ENCODE peak calls at places on chromosomes 3 and 15, in four cellular contexts. A is Panc1, B is HepG2, G is K562. X is an unnamed sample.
A peak's percentile ranks its signal among the peaks of the same experiment; 100 is the strongest.

GRCh38 chr15:92082217-92082843 is 228.8 kb downstream of the SLCO3A1 start:
- DNase-seq in A (no peak), B (peak; percentile 21), G (peak; percentile 71), X (peak; percentile 55)

GRCh38 chr3:47000198-47000815 is 20.8 kb downstream of the NBEAL2 start:
- DNase-seq in A (no peak), B (no peak), G (no peak), X (no peak)

GRCh38 chr15:48723964-48724363 is 78.5 kb upstream of the FBN1 start:
- DNase-seq in A (no peak), B (no peak), G (no peak), X (no peak)

GRCh38 chr15:85690546-85691226 is 104.0 kb downstream of the KLHL25 start:
- DNase-seq in A (no peak), B (no peak), G (no peak), X (no peak)

GRCh38 chr3:45665101-45665572 is 24.1 kb upstream of the SACM1L start:
- DNase-seq in A (no peak), B (peak; percentile 71), G (peak; percentile 92), X (peak; percentile 68)

GRCh38 chr3:151843275-151843674 is 29.4 kb downstream of the AADAC start:
- DNase-seq in A (no peak), B (no peak), G (peak; percentile 9), X (no peak)

GRCh38 chr3:15261274-15261673 is 55.2 kb downstream of the CAPN7 start:
- DNase-seq in A (no peak), B (no peak), G (no peak), X (no peak)

GRCh38 chr15:92981333-92981732 is 81.2 kb downstream of the CHD2 start:
- DNase-seq in A (peak; percentile 32), B (no peak), G (no peak), X (peak; percentile 28)

GRCh38 chr15:25173241-25174028 is 218.6 kb downstream of the SNRPN start:
- DNase-seq in A (no peak), B (no peak), G (no peak), X (no peak)

DNA sequence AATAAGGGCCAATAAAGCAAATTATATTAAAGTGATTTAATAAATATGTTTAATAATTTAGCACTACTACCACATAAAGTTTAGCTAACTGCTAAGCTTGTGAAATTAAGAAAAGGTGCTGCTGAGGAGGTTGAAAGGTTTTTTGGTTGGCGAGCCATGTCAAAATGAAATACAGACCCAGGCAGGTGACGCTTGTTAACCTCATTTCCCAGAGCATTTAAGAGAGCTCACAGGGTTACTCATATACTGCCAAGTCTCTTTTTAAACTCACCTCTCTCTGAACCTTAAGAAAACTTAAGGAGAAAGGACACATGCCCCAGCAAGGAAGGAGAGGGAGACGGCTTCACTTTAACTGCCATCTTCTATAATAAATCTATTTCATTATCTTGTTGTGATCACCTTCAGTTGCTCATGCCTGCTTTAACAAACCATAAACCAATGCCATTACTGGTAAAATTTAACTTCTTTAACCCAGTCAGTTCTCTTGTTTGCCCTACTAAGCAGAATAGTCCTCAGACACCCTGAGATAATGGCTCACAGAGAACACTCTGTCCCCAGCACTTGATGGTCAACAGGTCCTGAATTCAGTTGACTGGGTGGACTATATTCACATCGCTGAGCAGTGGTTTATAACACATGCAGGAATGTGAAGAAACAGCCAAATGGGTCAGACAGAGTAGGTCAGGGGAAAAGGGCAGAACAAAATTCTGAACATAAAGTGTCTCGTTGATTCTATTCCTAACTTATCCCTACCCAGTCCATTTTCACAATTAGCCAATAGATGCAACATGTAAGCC is 540.1 kb downstream of the UNC13C start:
- DNase-seq in A (no peak), B (no peak), G (no peak), X (no peak)
- H3K27ac ChIP-seq in A (no peak overlapping the region), B (no peak overlapping the region), G (no peak overlapping the region), X (no peak overlapping the region)

GRCh38 chr3:129616713-129617112 is 10.2 kb upstream of the PLXND1 start:
- DNase-seq in A (no peak), B (no peak), G (no peak), X (no peak)
- TF ChIP-seq TCF7L2 in A (no peak), B (no peak), G (no peak), X (no peak)

GRCh38 chr3:193546129-193546528 is 8.6 kb downstream of the ATP13A4 start:
- DNase-seq in A (no peak), B (no peak), G (no peak), X (no peak)

GRCh38 chr3:193545304-193545703 is 9.4 kb downstream of the ATP13A4 start:
- DNase-seq in A (no peak), B (no peak), G (no peak), X (no peak)

GRCh38 chr3:193552911-193553310 is 1.8 kb downstream of the ATP13A4 start:
- DNase-seq in A (no peak), B (no peak), G (no peak), X (no peak)

GRCh38 chr3:193544289-193544688 is 10.4 kb downstream of the ATP13A4 start:
- DNase-seq in A (no peak), B (no peak), G (no peak), X (no peak)

GRCh38 chr3:193548406-193548805 is 6.3 kb downstream of the ATP13A4 start:
- DNase-seq in A (no peak), B (no peak), G (no peak), X (no peak)
- H3K27ac ChIP-seq in A (no peak overlapping the region), B (no peak overlapping the region), G (no peak overlapping the region), X (no peak overlapping the region)

DNA sequence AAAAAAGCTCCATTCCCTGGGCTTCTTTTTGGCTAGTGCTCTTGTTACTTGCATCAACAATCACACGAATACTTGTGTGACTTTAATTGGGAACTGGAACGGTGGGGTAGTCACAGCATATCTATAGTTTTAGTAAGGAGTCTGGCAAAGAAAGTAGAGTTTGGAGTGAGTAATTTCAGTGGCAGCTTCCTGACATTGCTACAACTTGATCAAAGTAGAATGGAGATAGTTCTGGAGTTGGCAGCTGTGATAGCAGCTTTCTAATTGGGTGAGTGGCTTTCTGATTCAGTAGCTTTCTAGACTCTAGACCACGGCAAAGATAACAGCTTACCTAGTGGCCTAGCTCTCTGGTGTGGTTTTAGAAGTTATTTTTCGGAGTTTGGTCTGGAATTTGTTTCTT is 475.0 kb downstream of the TUSC7 start:
- DNase-seq in A (no peak), B (no peak), G (no peak), X (no peak)
- TF ChIP-seq TCF7L2 in A (no peak), B (no peak), G (no peak), X (no peak)

DNA sequence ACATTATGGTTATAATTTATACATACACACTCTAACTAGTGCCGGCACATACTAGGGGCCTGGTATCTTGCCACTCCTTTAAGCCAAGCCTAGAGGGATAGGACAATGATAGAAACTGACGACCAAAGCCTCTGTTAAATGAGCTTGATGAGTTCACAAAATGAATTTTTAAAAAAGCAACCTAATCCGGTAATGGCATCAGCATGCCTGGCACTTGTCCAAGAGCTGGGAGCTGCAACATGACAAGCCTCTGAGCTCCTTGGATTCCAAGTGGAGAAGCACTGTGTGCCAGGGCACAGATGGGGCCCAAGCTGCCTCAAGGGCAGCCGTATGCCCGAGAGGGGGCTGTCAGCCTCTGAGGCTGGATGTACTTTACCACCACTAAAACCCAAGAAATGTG is 9.7 kb downstream of the ETV5 start:
- DNase-seq in A (no peak), B (no peak), G (no peak), X (no peak)
- H3K27ac ChIP-seq in A (peak overlapping the region; percentile 62), B (peak overlapping the region; percentile 85), G (no peak overlapping the region), X (peak overlapping the region; percentile 59)

GRCh38 chr3:25783661-25784512 is 644 bp upstream of the NGLY1 start:
- DNase-seq in A (no peak), B (peak; percentile 30), G (peak; percentile 77), X (no peak)
- TF ChIP-seq TCF7L2 in A (no peak), B (no peak), G (no peak), X (no peak)

DNA sequence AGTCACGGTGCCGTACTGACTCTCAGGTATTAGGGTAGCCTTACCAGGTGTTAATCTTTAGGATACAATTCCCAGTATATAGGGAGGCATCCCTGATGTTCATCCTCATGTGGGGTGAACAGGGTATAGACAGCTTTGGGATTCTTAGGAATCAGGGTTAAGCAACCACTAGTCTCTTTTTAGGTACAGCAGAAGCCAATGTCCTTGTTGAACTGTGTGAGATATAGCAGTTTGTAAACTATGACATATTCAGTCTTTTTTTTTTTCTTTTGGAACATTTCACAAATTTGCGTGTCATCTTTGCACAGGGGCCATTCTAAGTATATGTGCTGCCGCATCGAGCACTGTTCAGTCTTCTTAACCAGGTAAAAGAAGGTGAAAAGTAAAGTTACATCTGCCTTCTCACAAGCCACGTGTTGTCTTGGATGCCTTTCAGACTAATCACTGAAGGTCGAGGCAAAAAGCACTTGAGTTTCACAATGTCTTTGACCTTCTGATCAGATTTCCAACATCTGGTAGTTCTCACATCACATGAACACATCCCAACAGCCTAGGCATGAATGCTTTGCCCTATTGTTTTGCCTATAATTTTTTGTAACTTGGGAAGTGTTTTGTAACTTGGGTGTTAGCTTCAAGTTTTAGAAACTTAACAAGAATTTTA is 17.2 kb downstream of the TSEN2 start:
- DNase-seq in A (no peak), B (no peak), G (no peak), X (no peak)
- H3K27ac ChIP-seq in A (no peak overlapping the region), B (no peak overlapping the region), G (no peak overlapping the region), X (no peak overlapping the region)

DNA sequence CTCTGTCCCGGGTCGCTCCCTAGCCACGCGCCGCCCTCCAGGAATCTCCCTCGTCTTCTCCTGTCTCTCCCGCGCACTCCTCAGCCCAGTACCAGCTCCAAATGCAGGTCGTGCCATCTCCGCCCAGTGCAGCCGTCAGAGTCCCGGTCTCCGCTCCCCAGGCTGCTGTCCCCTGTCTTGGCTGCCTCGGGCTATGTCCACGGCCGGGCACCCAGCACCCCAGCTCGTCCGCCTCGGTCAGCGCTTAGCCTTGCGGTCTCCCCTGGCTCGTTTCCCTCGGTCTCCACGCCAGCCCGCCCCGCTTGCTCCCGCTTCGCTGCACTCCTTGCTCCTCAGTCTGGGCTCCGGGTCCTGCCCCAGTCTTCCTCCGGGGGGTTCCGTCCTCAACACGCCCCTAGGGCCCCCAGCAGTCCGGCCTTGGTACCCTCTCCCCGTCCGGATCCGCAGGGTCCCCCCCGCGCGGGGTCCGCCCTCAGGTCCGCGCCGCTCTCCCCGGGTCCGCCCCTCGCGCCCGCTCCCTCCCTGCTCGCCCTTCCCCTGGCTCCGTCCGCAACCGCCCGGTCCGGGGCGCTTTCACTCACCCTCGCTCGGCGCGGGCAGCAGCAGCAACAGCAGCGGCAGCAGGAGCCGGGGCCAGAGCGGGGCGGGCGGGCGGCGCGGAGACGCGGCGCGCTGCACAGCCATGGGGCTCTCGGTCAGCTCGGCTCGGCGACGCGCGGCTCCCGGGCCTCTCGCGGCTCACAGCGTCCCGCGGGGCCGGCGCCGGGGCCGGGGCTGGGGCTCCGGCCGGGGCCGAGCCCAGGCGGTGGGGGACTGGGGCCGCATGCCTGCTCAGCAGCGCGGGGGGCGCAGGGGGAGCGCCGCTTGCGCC is 462 bp downstream of the IGDCC3 start:
- DNase-seq in A (no peak), B (no peak), G (no peak), X (no peak)
- TF ChIP-seq TCF7L2 in A (no peak), B (no peak), G (no peak), X (no peak)